ENCODE peak calls at places on chromosomes 1 and 21, in seven cellular contexts. One of them, this sample, is unnamed.

GRCh38 chr1:246513619-246514343 is 6.7 kb upstream of the SMYD3 start:
- DNase-seq in colonic mucosa: no peak
- DNase-seq in CD8-positive, alpha-beta T cell: no peak
- DNase-seq in GM23248: no peak
- DNase-seq in body of pancreas: no peak
- DNase-seq in pancreas: no peak
- DNase-seq in Panc1: no peak
- DNase-seq in this sample: no peak

GRCh38 chr1:116514708-116515525 is 55.9 kb downstream of the CD58 start:
- DNase-seq in colonic mucosa: no peak
- DNase-seq in CD8-positive, alpha-beta T cell: peak; percentile 28
- DNase-seq in GM23248: no peak
- DNase-seq in body of pancreas: no peak
- DNase-seq in pancreas: no peak
- DNase-seq in Panc1: no peak
- DNase-seq in this sample: no peak

GRCh38 chr1:233113009-233113712 is 162.8 kb downstream of the NTPCR start:
- DNase-seq in colonic mucosa: peak; percentile 52
- DNase-seq in CD8-positive, alpha-beta T cell: no peak
- DNase-seq in GM23248: peak; percentile 97
- DNase-seq in body of pancreas: peak; percentile 35
- DNase-seq in pancreas: peak; percentile 13
- DNase-seq in Panc1: peak; percentile 97
- DNase-seq in this sample: peak; percentile 97

GRCh38 chr1:193905288-193906085 is 719.1 kb upstream of the B3GALT2 start:
- DNase-seq in colonic mucosa: no peak
- DNase-seq in CD8-positive, alpha-beta T cell: no peak
- DNase-seq in GM23248: no peak
- DNase-seq in body of pancreas: no peak
- DNase-seq in pancreas: no peak
- DNase-seq in Panc1: no peak
- DNase-seq in this sample: peak; percentile 49

GRCh38 chr1:193629875-193630274 is 443.5 kb upstream of the B3GALT2 start:
- DNase-seq in colonic mucosa: no peak
- DNase-seq in CD8-positive, alpha-beta T cell: no peak
- DNase-seq in GM23248: no peak
- DNase-seq in body of pancreas: no peak
- DNase-seq in pancreas: no peak
- DNase-seq in Panc1: no peak
- DNase-seq in this sample: no peak

GRCh38 chr1:60809204-60809985 is 273.0 kb upstream of the NFIA start:
- DNase-seq in colonic mucosa: no peak
- DNase-seq in CD8-positive, alpha-beta T cell: no peak
- DNase-seq in GM23248: no peak
- DNase-seq in body of pancreas: no peak
- DNase-seq in pancreas: no peak
- DNase-seq in Panc1: no peak
- DNase-seq in this sample: no peak

GRCh38 chr1:182170941-182171461 is 109.5 kb upstream of the ZNF648 start:
- DNase-seq in colonic mucosa: no peak
- DNase-seq in CD8-positive, alpha-beta T cell: no peak
- DNase-seq in GM23248: no peak
- DNase-seq in body of pancreas: no peak
- DNase-seq in pancreas: no peak
- DNase-seq in Panc1: no peak
- DNase-seq in this sample: no peak

GRCh38 chr1:159867322-159868064 is 5.0 kb upstream of the VSIG8 start:
- DNase-seq in colonic mucosa: peak; percentile 89
- DNase-seq in CD8-positive, alpha-beta T cell: no peak
- DNase-seq in GM23248: peak; percentile 22
- DNase-seq in body of pancreas: peak; percentile 87
- DNase-seq in pancreas: peak; percentile 75
- DNase-seq in Panc1: no peak
- DNase-seq in this sample: no peak

GRCh38 chr1:226457307-226457712 is 49.4 kb upstream of the PARP1 start:
- DNase-seq in colonic mucosa: no peak
- DNase-seq in CD8-positive, alpha-beta T cell: peak; percentile 9
- DNase-seq in GM23248: peak; percentile 12
- DNase-seq in body of pancreas: no peak
- DNase-seq in pancreas: no peak
- DNase-seq in Panc1: no peak
- DNase-seq in this sample: no peak

GRCh38 chr1:153180556-153180955 is 22.7 kb upstream of the LELP1 start:
- DNase-seq in colonic mucosa: no peak
- DNase-seq in CD8-positive, alpha-beta T cell: no peak
- DNase-seq in GM23248: no peak
- DNase-seq in body of pancreas: no peak
- DNase-seq in pancreas: no peak
- DNase-seq in Panc1: no peak
- DNase-seq in this sample: no peak

GRCh38 chr1:233261206-233261605 is 34.3 kb downstream of the PCNX2 start:
- DNase-seq in colonic mucosa: no peak
- DNase-seq in CD8-positive, alpha-beta T cell: no peak
- DNase-seq in GM23248: no peak
- DNase-seq in body of pancreas: no peak
- DNase-seq in pancreas: no peak
- DNase-seq in Panc1: peak; percentile 15
- DNase-seq in this sample: no peak

GRCh38 chr1:116415699-116416533 is 42.9 kb downstream of the ATP1A1 start:
- DNase-seq in colonic mucosa: peak; percentile 15
- DNase-seq in CD8-positive, alpha-beta T cell: no peak
- DNase-seq in GM23248: peak; percentile 12
- DNase-seq in body of pancreas: peak; percentile 67
- DNase-seq in pancreas: peak; percentile 55
- DNase-seq in Panc1: no peak
- DNase-seq in this sample: no peak

GRCh38 chr21:34123609-34124008 is 50.2 kb downstream of the MRPS6 start:
- DNase-seq in colonic mucosa: no peak
- DNase-seq in CD8-positive, alpha-beta T cell: no peak
- DNase-seq in GM23248: no peak
- DNase-seq in body of pancreas: peak; percentile 29
- DNase-seq in pancreas: no peak
- DNase-seq in Panc1: no peak
- DNase-seq in this sample: no peak
- H3K4me3 ChIP-seq in colonic mucosa: no peak overlapping the region
- H3K4me3 ChIP-seq in CD8-positive, alpha-beta T cell: no peak overlapping the region
- H3K4me3 ChIP-seq in GM23248: no peak overlapping the region
- H3K4me3 ChIP-seq in body of pancreas: no peak overlapping the region
- H3K4me3 ChIP-seq in pancreas: no peak overlapping the region
- H3K4me3 ChIP-seq in Panc1: no peak overlapping the region
- H3K4me3 ChIP-seq in this sample: no peak overlapping the region

GRCh38 chr1:93758842-93759515 is 77.3 kb upstream of the BCAR3 start:
- DNase-seq in colonic mucosa: no peak
- DNase-seq in CD8-positive, alpha-beta T cell: no peak
- DNase-seq in GM23248: peak; percentile 23
- DNase-seq in body of pancreas: no peak
- DNase-seq in pancreas: no peak
- DNase-seq in Panc1: no peak
- DNase-seq in this sample: no peak
- H3K27me3 ChIP-seq in colonic mucosa: no peaks in the 10 kb centered on the region
- H3K27me3 ChIP-seq in CD8-positive, alpha-beta T cell: no peaks in the 10 kb centered on the region
- H3K27me3 ChIP-seq in GM23248: no peaks in the 10 kb centered on the region
- H3K27me3 ChIP-seq in body of pancreas: no peaks in the 10 kb centered on the region
- H3K27me3 ChIP-seq in pancreas: no peaks in the 10 kb centered on the region
- H3K27me3 ChIP-seq in Panc1: no peaks in the 10 kb centered on the region
- H3K27me3 ChIP-seq in this sample: no peaks in the 10 kb centered on the region

DNA sequence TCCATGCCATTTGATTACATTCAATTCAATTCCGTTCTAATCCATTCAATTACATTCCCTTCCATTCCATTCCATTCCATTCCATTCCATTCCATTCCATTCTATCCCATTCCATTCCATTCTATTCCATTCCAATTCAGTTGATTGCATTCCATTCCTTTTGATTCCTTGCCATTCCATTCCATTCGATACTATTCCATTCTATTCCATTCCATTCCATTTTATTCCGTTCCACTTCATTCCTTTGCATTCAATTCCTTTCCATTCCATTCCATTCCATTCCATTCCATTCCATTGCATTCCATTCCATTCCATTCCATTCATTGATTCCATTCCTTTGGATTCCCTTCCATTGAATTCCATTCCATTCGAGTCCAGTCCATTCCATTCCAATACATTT is 2574.0 kb upstream of the TPTE start:
- DNase-seq in colonic mucosa: no peak
- DNase-seq in CD8-positive, alpha-beta T cell: no peak
- DNase-seq in GM23248: no peak
- DNase-seq in body of pancreas: no peak
- DNase-seq in pancreas: no peak
- DNase-seq in Panc1: no peak
- DNase-seq in this sample: no peak
- H3K9me3 ChIP-seq in colonic mucosa: peaks cover 49% of the 10 kb centered on the region
- H3K9me3 ChIP-seq in CD8-positive, alpha-beta T cell: peaks cover 54% of the 10 kb centered on the region
- H3K9me3 ChIP-seq in GM23248: peaks cover 36% of the 10 kb centered on the region
- H3K9me3 ChIP-seq in body of pancreas: peaks cover 13% of the 10 kb centered on the region
- H3K9me3 ChIP-seq in pancreas: peaks cover 3% of the 10 kb centered on the region
- H3K9me3 ChIP-seq in Panc1: no peaks in the 10 kb centered on the region
- H3K9me3 ChIP-seq in this sample: peaks cover 64% of the 10 kb centered on the region

DNA sequence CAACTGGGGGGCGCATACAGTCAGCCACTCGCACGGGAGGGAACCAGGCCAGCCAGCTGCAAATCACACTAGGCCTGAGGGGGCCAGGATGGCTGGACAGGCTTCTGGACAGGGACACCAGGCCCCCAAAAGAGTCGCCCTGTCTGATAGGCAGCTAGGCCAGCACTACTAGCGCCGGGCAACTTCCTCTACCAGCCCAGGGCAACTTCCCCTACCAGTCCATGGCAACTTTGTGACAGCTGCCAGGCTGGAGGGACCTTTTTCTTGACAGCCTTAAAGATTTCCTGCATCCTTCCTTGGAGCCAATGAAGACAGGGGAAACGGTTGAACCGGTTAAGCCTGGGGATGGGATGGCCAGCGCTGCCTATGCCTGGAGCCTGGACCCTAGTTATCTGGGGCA is 5.1 kb downstream of the IFFO2 start:
- DNase-seq in colonic mucosa: no peak
- DNase-seq in CD8-positive, alpha-beta T cell: no peak
- DNase-seq in GM23248: no peak
- DNase-seq in body of pancreas: no peak
- DNase-seq in pancreas: no peak
- DNase-seq in Panc1: no peak
- DNase-seq in this sample: no peak
- H3K4me3 ChIP-seq in colonic mucosa: no peak overlapping the region
- H3K4me3 ChIP-seq in CD8-positive, alpha-beta T cell: peak overlapping the region; percentile 23
- H3K4me3 ChIP-seq in GM23248: peak overlapping the region; percentile 69
- H3K4me3 ChIP-seq in body of pancreas: no peak overlapping the region
- H3K4me3 ChIP-seq in pancreas: peak overlapping the region; percentile 12
- H3K4me3 ChIP-seq in Panc1: peak overlapping the region; percentile 71
- H3K4me3 ChIP-seq in this sample: no peak overlapping the region

DNA sequence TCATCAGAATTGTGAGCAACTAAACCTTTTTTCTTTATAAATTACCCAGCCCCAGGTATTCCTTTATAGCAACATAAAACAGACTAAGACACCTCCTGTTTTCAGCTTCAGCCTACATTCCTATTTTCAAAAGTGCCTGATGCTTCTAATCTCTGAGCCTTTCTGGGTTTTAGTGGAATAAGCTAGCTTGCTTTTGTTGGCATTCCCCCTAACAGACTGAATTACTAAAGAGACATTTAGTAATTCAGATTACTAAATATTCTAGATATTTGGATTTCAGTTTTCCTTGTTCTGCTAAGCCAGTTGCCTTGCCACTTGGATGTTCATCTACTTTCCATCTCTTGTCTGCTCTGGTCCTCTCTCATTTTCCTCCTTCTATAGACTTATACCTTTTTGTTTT is 10.5 kb upstream of the GNG12 start:
- DNase-seq in colonic mucosa: no peak
- DNase-seq in CD8-positive, alpha-beta T cell: no peak
- DNase-seq in GM23248: no peak
- DNase-seq in body of pancreas: no peak
- DNase-seq in pancreas: no peak
- DNase-seq in Panc1: no peak
- DNase-seq in this sample: no peak
- H3K27me3 ChIP-seq in colonic mucosa: no peaks in the 10 kb centered on the region
- H3K27me3 ChIP-seq in CD8-positive, alpha-beta T cell: no peaks in the 10 kb centered on the region
- H3K27me3 ChIP-seq in GM23248: no peaks in the 10 kb centered on the region
- H3K27me3 ChIP-seq in body of pancreas: no peaks in the 10 kb centered on the region
- H3K27me3 ChIP-seq in pancreas: no peaks in the 10 kb centered on the region
- H3K27me3 ChIP-seq in Panc1: no peaks in the 10 kb centered on the region
- H3K27me3 ChIP-seq in this sample: no peaks in the 10 kb centered on the region

GRCh38 chr1:65416767-65417166 is 3.7 kb upstream of the LEPR start:
- DNase-seq in colonic mucosa: no peak
- DNase-seq in CD8-positive, alpha-beta T cell: no peak
- DNase-seq in GM23248: no peak
- DNase-seq in body of pancreas: no peak
- DNase-seq in pancreas: no peak
- DNase-seq in Panc1: no peak
- DNase-seq in this sample: no peak

GRCh38 chr1:65419681-65420589 is 533 bp upstream of the LEPR start:
- DNase-seq in colonic mucosa: peak; percentile 99
- DNase-seq in CD8-positive, alpha-beta T cell: peak; percentile 98
- DNase-seq in GM23248: peak; percentile 99
- DNase-seq in body of pancreas: peak; percentile 99
- DNase-seq in pancreas: peak; percentile 99
- DNase-seq in Panc1: peak; percentile 93
- DNase-seq in this sample: peak; percentile 95

GRCh38 chr1:65417729-65418128 is 2.7 kb upstream of the LEPR start:
- DNase-seq in colonic mucosa: no peak
- DNase-seq in CD8-positive, alpha-beta T cell: no peak
- DNase-seq in GM23248: no peak
- DNase-seq in body of pancreas: no peak
- DNase-seq in pancreas: no peak
- DNase-seq in Panc1: no peak
- DNase-seq in this sample: no peak

GRCh38 chr1:65420590-65421340 is at the start of the genes LEPR and LEPROT:
- DNase-seq in colonic mucosa: no peak
- DNase-seq in CD8-positive, alpha-beta T cell: no peak
- DNase-seq in GM23248: peak; percentile 65
- DNase-seq in body of pancreas: no peak
- DNase-seq in pancreas: no peak
- DNase-seq in Panc1: no peak
- DNase-seq in this sample: no peak

DNA sequence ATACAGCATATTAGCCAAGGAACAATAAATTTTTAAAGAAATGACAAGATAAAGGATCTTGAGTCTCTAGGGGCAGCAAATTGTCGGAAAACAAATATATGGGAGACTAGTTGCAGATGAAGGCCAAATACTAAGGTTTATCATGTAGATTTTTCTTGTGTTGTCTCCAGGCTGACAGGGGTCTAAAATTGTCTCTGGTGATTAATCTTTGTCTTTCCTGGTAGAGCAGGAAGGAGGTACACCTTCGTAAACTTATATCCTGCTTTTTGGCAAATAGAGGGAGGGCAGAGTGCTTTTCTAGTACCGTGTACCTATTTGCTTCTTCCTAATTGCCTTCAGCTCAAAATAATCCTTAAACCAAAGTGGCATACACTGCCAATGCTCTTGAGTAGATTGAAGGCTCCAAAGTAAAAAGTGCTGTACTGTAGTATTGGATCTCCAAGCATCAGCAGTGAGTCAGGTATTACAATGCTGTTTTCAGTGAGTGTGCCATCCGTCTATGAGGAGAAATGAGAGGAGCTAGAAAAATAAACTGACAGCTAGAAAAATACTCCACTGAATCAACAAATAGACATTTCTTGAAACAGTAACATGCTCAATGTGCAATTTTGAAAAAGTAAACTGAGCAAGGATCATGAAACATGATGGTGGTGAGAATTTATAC is 1.8 kb upstream of the LEPR start:
- DNase-seq in colonic mucosa: no peak
- DNase-seq in CD8-positive, alpha-beta T cell: no peak
- DNase-seq in GM23248: peak; percentile 22
- DNase-seq in body of pancreas: no peak
- DNase-seq in pancreas: no peak
- DNase-seq in Panc1: no peak
- DNase-seq in this sample: no peak
- H3K9me3 ChIP-seq in colonic mucosa: no peaks in the 10 kb centered on the region
- H3K9me3 ChIP-seq in CD8-positive, alpha-beta T cell: no peaks in the 10 kb centered on the region
- H3K9me3 ChIP-seq in GM23248: no peaks in the 10 kb centered on the region
- H3K9me3 ChIP-seq in body of pancreas: no peaks in the 10 kb centered on the region
- H3K9me3 ChIP-seq in pancreas: no peaks in the 10 kb centered on the region
- H3K9me3 ChIP-seq in Panc1: no peaks in the 10 kb centered on the region
- H3K9me3 ChIP-seq in this sample: no peaks in the 10 kb centered on the region

This sample was measured in MG63.